ENCODE peak calls at places on chromosomes 3 and 15, in five cellular contexts. J is stomach, C is tibial nerve, R is lung, U is pancreas. W is an unnamed sample. For H3K4me1, the result is how much of the 10 kb centered on the place peaks cover.

GRCh38 chr3:155553800-155554199 is 191.1 kb downstream of the PLCH1 start:
- DNase-seq in R (no peak), C (no peak), U (no peak), J (no peak), W (no peak)

GRCh38 chr15:101135532-101136166 is 116.2 kb downstream of the CHSY1 start:
- DNase-seq in C (no peak), J (no peak), U (no peak), R (no peak), W (no peak)

GRCh38 chr3:54046677-54047214 is 75.6 kb upstream of the CACNA2D3 start:
- DNase-seq in R (no peak), U (peak), C (no peak), J (peak), W (no peak)

GRCh38 chr3:119965692-119966091 is 128.6 kb downstream of the GSK3B start:
- DNase-seq in U (no peak), J (no peak), R (no peak), C (no peak), W (no peak)

GRCh38 chr15:51191072-51191665 is 96.5 kb upstream of the TNFAIP8L3 start:
- DNase-seq in R (no peak), U (no peak), C (no peak), J (no peak), W (no peak)

GRCh38 chr3:88192010-88192409 is 42.3 kb downstream of the C3orf38 start:
- DNase-seq in C (no peak), J (no peak), R (no peak), U (no peak), W (no peak)

GRCh38 chr15:44798815-44799214 is 62.5 kb downstream of the TRIM69 start:
- DNase-seq in R (no peak), J (no peak), U (no peak), C (no peak), W (no peak)

GRCh38 chr3:147652682-147653081 is 243.5 kb downstream of the ZIC1 start:
- DNase-seq in C (no peak), U (no peak), J (no peak), R (no peak), W (no peak)

GRCh38 chr15:83653639-83654378 is at the start of gene ADAMTSL3:
- DNase-seq in J (peak), R (peak), U (peak), C (no peak), W (no peak)

GRCh38 chr15:63442080-63442479 is 60.4 kb upstream of the CA12 start:
- DNase-seq in J (no peak), C (no peak), R (no peak), U (no peak), W (no peak)

GRCh38 chr15:101305820-101306255 is 10.8 kb upstream of the SNRPA1 start:
- DNase-seq in U (no peak), J (no peak), R (no peak), C (no peak), W (no peak)

GRCh38 chr15:52789008-52789600 is 1.0 kb downstream of the ONECUT1 start:
- DNase-seq in R (no peak), C (no peak), U (peak), J (no peak), W (no peak)

GRCh38 chr15:52790941-52791751 is 1.0 kb upstream of the ONECUT1 start:
- DNase-seq in C (no peak), J (no peak), R (no peak), U (peak), W (no peak)

GRCh38 chr15:52788099-52788986 is 1.8 kb downstream of the ONECUT1 start:
- DNase-seq in J (no peak), U (peak), R (no peak), C (no peak), W (no peak)

GRCh38 chr15:52790166-52790708 is at the start of gene ONECUT1:
- DNase-seq in U (peak), R (no peak), C (no peak), J (peak), W (no peak)

GRCh38 chr15:52789601-52790165 is 453 bp downstream of the ONECUT1 start:
- DNase-seq in J (no peak), C (no peak), U (peak), R (no peak), W (no peak)
- H3K4me1 ChIP-seq in J (under half), C (half or more), U (under half), R (under half), W (under half)

GRCh38 chr3:129610276-129610675 is 3.8 kb upstream of the PLXND1 start:
- DNase-seq in U (no peak), J (no peak), R (no peak), C (no peak), W (no peak)
- H3K4me1 ChIP-seq in U (under half), J (half or more), R (under half), C (half or more), W (half or more)

DNA sequence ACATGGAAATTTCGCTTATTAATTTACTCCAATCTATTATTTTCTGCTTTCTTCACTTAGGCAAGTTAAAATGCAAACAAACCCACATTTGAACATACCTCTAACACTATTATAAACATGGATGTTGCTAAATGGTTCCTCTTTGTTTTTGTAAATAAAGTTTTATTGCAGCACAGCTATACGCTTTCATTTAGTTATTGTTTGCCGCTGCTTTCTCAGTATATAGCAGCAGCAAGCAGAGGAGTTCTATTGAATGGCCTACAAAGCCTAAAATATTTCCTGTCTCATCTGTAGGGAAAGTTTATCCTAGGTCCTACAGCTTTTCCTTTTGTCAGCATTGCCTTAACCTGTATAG is 7.9 kb upstream of the CHD2 start:
- DNase-seq in C (no peak), U (no peak), J (no peak), R (no peak), W (no peak)
- H3K4me1 ChIP-seq in C (half or more), U (under half), J (under half), R (under half), W (half or more)

GRCh38 chr3:108092556-108092955 is 1.7 kb upstream of the CD47 start:
- DNase-seq in C (no peak), R (no peak), J (no peak), U (no peak), W (no peak)

GRCh38 chr3:108093021-108093420 is 2.2 kb upstream of the CD47 start:
- DNase-seq in C (no peak), R (no peak), U (no peak), J (no peak), W (no peak)

GRCh38 chr3:108090701-108091497 is at the start of gene CD47:
- DNase-seq in U (peak), C (peak), R (peak), J (peak), W (peak)

GRCh38 chr3:108090066-108090700 is 648 bp downstream of the CD47 start:
- DNase-seq in C (peak), J (peak), U (no peak), R (peak), W (no peak)

GRCh38 chr3:108091498-108092259 is 848 bp upstream of the CD47 start:
- DNase-seq in R (no peak), C (no peak), J (peak), U (peak), W (no peak)
- H3K4me1 ChIP-seq in R (under half), C (under half), J (under half), U (under half), W (under half)

DNA sequence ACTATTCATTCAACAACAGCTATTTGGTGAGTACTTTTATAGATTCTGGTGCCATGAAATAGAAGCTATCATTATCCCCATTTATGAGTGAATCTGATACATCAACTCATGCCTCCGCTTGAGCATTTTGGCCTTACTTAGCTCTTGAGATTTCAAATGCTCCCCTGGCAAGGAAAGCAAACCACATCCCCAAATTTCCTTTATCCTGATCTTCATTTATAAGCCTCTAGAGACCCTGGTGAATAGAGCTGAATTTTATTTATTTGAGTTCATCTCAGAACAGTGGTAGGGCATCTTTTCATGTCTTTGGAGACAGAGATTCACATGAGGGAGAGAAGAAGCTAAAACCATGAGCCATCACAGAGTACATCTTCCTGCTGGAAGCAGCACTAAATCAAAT is 317.2 kb downstream of the SLC9A9 start:
- DNase-seq in J (no peak), U (no peak), R (no peak), C (no peak), W (no peak)
- H3K4me1 ChIP-seq in J (under half), U (under half), R (under half), C (under half), W (under half)

GRCh38 chr3:172086071-172086470 is 46.7 kb downstream of the FNDC3B start:
- DNase-seq in C (no peak), R (no peak), J (no peak), U (no peak), W (no peak)

GRCh38 chr3:172087198-172087597 is 47.8 kb downstream of the FNDC3B start:
- DNase-seq in C (no peak), R (no peak), J (no peak), U (no peak), W (no peak)

GRCh38 chr3:172090035-172090434 is 50.7 kb downstream of the FNDC3B start:
- DNase-seq in J (no peak), R (no peak), C (no peak), U (no peak), W (no peak)

GRCh38 chr3:172087827-172088580 is 48.6 kb downstream of the FNDC3B start:
- DNase-seq in J (no peak), U (no peak), R (no peak), C (no peak), W (no peak)

GRCh38 chr3:172089250-172089649 is 49.9 kb downstream of the FNDC3B start:
- DNase-seq in J (no peak), R (no peak), U (no peak), C (no peak), W (no peak)
- H3K4me1 ChIP-seq in J (under half), R (under half), U (under half), C (under half), W (under half)